ENCODE peak calls at places on chromosomes 13 and 19, in four cellular contexts. S is suprapubic skin, T is esophagus squamous epithelium, M is thoracic aorta. D is an unnamed sample.

GRCh38 chr13:30791354-30791921 is 56.1 kb downstream of the ALOX5AP start:
- DNase-seq in M (no peak), S (no peak), T (no peak), D (no peak)

GRCh38 chr19:6026390-6026897 is 48.5 kb upstream of the RANBP3 start:
- DNase-seq in M (no peak), S (peak; percentile 37), T (no peak), D (no peak)

GRCh38 chr19:23054456-23054855 is 51.5 kb upstream of the ZNF728 start:
- DNase-seq in T (no peak), M (no peak), S (no peak), D (no peak)

GRCh38 chr19:13401388-13401787 is 104.9 kb downstream of the CACNA1A start:
- DNase-seq in M (no peak), T (no peak), S (no peak), D (no peak)

GRCh38 chr19:703651-704446 is 4.9 kb upstream of the PALM start:
- DNase-seq in M (peak; percentile 29), S (peak; percentile 91), T (no peak), D (peak; percentile 81)

GRCh38 chr13:71879129-71879535 is 12.1 kb upstream of the DACH1 start:
- DNase-seq in M (no peak), S (no peak), T (no peak), D (no peak)

GRCh38 chr19:1017115-1017905 is 3.6 kb downstream of the TMEM259 start:
- DNase-seq in S (no peak), T (no peak), M (no peak), D (peak; percentile 78)

GRCh38 chr19:20066861-20067260 is 10.9 kb upstream of the ZNF90 start:
- DNase-seq in T (no peak), M (no peak), S (no peak), D (no peak)

GRCh38 chr19:3398114-3398899 is 31.9 kb downstream of the NFIC start:
- DNase-seq in S (peak; percentile 89), M (no peak), T (no peak), D (peak; percentile 62)

GRCh38 chr13:46893820-46894533 is 2.9 kb downstream of the HTR2A start:
- DNase-seq in S (peak; percentile 76), T (no peak), M (no peak), D (peak; percentile 68)

GRCh38 chr13:77207943-77208342 is 119.0 kb downstream of the MYCBP2 start:
- DNase-seq in S (no peak), M (no peak), T (no peak), D (no peak)

DNA sequence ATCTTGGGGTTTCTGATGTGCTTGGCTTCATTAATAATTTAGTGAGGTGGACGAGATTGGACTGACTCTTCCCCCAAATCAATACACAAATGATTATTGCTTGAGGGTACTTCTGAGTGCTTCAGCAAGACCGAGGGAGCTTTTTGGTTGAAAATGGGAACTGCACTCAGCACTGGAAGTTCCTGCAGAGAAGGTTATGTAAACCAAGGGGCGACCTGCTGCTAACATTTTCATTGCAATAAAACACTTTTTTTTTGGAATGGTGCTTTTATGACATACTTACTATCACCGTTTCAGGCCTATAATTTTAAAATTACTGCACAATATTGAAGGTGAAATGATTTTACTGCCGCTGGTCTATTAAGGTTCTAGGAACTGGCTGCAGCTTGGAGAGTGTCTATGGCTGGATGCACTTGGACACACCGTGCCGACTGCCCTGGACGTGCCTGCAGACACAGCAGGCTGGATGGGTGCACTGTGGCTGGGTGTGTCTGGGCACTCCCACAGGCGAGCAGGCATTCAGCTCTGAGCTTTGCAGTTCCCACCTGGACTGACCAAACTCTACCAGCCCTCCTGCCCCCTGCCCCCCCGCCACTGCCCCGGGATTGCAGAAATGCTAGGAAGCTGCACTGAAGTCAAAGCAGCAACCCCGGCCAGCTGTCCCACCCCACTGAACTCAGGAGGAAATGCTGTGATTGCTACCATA is 7.1 kb upstream of the LRP3 start:
- DNase-seq in S (peak; percentile 61), T (no peak), M (no peak), D (peak; percentile 52)
- H3K4me3 ChIP-seq in S (no peak overlapping the region), T (no peak overlapping the region), M (no peak overlapping the region), D (no peak overlapping the region)

DNA sequence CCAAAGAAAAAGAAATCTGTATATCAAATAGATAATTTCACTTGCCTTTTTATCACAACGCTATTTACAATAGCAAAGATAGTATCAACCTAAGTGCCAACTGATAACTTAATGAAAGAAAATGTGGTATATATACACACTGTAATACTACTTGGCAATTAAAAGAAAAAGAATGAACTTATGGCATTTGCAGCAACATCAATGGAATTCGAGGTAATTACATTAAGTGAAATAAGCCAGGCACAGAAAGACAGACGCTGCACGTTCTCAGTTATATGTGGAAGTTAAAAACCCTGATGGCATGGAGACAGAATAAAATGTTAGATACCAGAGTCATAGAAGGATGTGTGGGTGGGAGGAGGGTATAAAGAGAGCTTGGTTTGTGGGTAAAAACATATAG is 1260.5 kb upstream of the PCDH9 start:
- DNase-seq in M (no peak), T (no peak), S (no peak), D (no peak)
- H3K4me1 ChIP-seq in M (no peaks in the 10 kb centered on the region), T (no peaks in the 10 kb centered on the region), S (no peaks in the 10 kb centered on the region), D (no peaks in the 10 kb centered on the region)

GRCh38 chr13:74133657-74134201 is 475 bp downstream of the KLF12 start:
- DNase-seq in M (peak; percentile 69), T (peak; percentile 78), S (peak; percentile 85), D (peak; percentile 82)

GRCh38 chr13:74129500-74130144 is 4.6 kb downstream of the KLF12 start:
- DNase-seq in T (no peak), M (no peak), S (no peak), D (peak; percentile 67)

GRCh38 chr13:74132768-74133656 is 1.2 kb downstream of the KLF12 start:
- DNase-seq in T (peak; percentile 9), M (no peak), S (peak; percentile 67), D (peak; percentile 44)

GRCh38 chr13:74132152-74132767 is 1.9 kb downstream of the KLF12 start:
- DNase-seq in T (no peak), M (no peak), S (no peak), D (no peak)

DNA sequence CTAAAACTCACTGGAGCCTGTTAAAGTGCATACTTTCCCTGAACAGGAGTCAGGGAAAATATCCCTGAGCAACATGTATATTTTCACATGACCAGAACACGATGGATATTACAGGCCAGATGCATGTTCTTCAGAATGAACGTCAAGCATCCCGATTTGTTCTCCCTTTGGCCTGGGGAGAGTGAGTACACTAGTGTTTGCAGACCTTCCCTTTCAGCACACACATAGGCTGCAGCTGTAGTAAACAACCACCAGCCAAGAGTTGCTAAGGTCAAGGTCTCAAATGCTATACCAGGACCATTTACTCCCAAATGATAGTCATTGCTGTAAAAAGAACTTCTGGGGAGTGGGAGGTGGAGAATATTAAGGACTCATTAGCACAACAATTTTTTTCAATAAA is 3.0 kb downstream of the KLF12 start:
- DNase-seq in S (no peak), M (no peak), T (no peak), D (no peak)
- H3K4me3 ChIP-seq in S (no peak overlapping the region), M (peak overlapping the region; percentile 84), T (no peak overlapping the region), D (no peak overlapping the region)

DNA sequence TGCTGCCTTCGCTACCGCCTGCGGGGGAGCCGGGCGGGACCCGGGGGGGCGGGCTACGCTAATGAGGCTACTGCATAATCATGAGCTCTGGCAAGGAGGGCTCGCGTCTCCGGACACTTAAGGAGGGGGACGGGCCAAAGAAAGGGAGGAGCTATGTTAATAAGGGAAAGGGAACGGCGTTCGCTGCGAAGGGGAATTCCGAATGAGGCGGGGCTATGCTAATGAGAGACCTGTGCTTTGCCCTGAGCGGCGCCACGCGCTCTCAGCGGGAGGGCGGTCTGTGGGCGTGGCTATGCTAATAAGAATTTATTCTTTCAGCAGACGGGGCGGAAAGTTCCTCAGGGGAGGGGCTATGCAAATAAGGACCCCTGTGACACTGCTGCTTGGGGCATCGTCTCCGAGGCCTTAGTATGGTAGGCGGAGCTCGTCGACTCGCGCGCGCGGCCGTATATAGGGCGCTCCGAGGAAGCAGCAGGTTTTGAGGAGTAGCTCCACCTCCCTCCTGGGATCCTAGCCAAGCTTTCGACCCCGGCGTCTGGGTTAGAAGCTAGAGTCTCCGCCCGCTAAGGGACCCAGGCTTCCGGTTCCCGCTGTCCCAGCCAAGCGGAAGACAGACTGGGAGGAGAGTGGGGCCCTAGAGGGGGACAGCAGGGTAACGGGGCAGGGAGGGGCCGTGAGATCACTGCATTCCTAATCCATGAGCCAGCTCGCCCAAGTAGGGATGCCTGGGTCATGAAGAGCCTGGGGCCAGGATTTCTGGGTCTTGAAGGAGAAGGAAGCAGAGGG is at the start of gene RRAS:
- DNase-seq in M (peak; percentile 99), S (peak; percentile 100), T (peak; percentile 99), D (peak; percentile 100)
- H3K4me1 ChIP-seq in M (peaks cover 44% of the 10 kb centered on the region), S (peaks cover 78% of the 10 kb centered on the region), T (peaks cover 89% of the 10 kb centered on the region), D (peaks cover 6% of the 10 kb centered on the region)

GRCh38 chr19:10184636-10185035 is 10.1 kb downstream of the DNMT1 start:
- DNase-seq in S (no peak), T (no peak), M (no peak), D (no peak)
- H3K4me3 ChIP-seq in S (no peak overlapping the region), T (no peak overlapping the region), M (no peak overlapping the region), D (no peak overlapping the region)

GRCh38 chr13:24217601-24218281 is 57.2 kb downstream of the SPATA13 start:
- DNase-seq in T (no peak), S (no peak), M (no peak), D (peak; percentile 79)
- H3K4me1 ChIP-seq in T (peaks cover 30% of the 10 kb centered on the region), S (peaks cover 17% of the 10 kb centered on the region), M (peaks cover 12% of the 10 kb centered on the region), D (no peaks in the 10 kb centered on the region)

DNA sequence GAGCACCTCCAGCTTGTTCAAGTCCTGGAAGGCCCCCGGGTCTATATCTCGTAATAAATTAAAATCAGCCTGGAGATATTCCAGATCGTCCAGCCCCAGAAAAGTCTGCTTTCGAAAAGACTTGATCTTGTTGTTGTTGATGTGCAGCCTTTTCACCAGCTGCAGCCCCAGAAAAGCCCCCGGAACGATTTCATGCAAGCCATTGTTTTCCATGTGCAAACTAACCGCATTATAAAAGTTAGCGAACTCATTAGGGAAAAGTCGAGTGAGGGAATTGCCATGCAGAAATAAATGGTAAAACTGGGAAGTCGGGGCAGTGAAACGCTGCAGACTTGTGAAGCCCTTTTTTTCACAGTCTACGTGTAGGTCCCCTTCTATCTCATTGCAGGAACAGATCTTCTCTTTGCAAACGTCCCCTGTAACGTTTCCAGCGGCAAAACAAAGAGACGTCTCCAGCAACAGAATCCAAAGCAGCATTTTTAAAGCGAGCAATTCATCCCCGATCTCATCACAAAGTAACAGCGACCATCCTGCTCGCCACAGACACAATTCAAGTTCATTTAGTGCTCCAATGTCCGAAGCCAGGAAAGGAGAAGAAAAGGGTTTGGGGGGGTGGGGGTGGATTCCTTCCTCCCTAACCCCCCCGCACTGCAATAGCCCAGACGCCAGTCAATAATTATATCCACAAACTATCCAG is 1.1 kb downstream of the SLITRK1 start:
- DNase-seq in T (no peak), M (no peak), S (no peak), D (no peak)
- H3K4me3 ChIP-seq in T (no peak overlapping the region), M (peak overlapping the region; percentile 66), S (no peak overlapping the region), D (no peak overlapping the region)

GRCh38 chr19:7920520-7921301 is 573 bp downstream of the SNAPC2 start:
- DNase-seq in T (peak; percentile 100), M (peak; percentile 100), S (peak; percentile 100), D (peak; percentile 100)
- H3K4me1 ChIP-seq in T (peaks cover 94% of the 10 kb centered on the region), M (peaks cover 67% of the 10 kb centered on the region), S (peaks cover 86% of the 10 kb centered on the region), D (peaks cover 14% of the 10 kb centered on the region)